ENCODE peak calls at places on chromosomes 16 and 17, in five cellular contexts. One of them, this sample, is unnamed.

GRCh38 chr16:66973716-66974115 is 12.7 kb downstream of the CES3 start:
- DNase-seq in naive thymus-derived CD4-positive, alpha-beta T cell: no peak
- DNase-seq in adrenal gland: no peak
- DNase-seq in mesenchymal stem cell: no peak
- DNase-seq in HCT116: no peak
- DNase-seq in this sample: no peak

GRCh38 chr17:32894245-32894644 is 17.3 kb upstream of the MYO1D start:
- DNase-seq in HCT116: no peak
- DNase-seq in mesenchymal stem cell: no peak
- DNase-seq in adrenal gland: no peak
- DNase-seq in naive thymus-derived CD4-positive, alpha-beta T cell: no peak
- DNase-seq in this sample: no peak

GRCh38 chr17:10316986-10317834 is 55.6 kb downstream of the MYH13 start:
- DNase-seq in mesenchymal stem cell: peak; percentile 26
- DNase-seq in HCT116: peak; percentile 31
- DNase-seq in naive thymus-derived CD4-positive, alpha-beta T cell: no peak
- DNase-seq in adrenal gland: peak; percentile 88
- DNase-seq in this sample: no peak

GRCh38 chr17:8444506-8444905 is 8.8 kb downstream of the NDEL1 start:
- DNase-seq in adrenal gland: no peak
- DNase-seq in mesenchymal stem cell: no peak
- DNase-seq in naive thymus-derived CD4-positive, alpha-beta T cell: no peak
- DNase-seq in HCT116: no peak
- DNase-seq in this sample: no peak

GRCh38 chr16:53087101-53087500 is 32.3 kb downstream of the CHD9 start:
- DNase-seq in mesenchymal stem cell: no peak
- DNase-seq in HCT116: no peak
- DNase-seq in adrenal gland: no peak
- DNase-seq in naive thymus-derived CD4-positive, alpha-beta T cell: no peak
- DNase-seq in this sample: peak; percentile 40

GRCh38 chr16:67154578-67155304 is 3.9 kb upstream of the B3GNT9 start:
- DNase-seq in mesenchymal stem cell: no peak
- DNase-seq in HCT116: no peak
- DNase-seq in adrenal gland: no peak
- DNase-seq in naive thymus-derived CD4-positive, alpha-beta T cell: no peak
- DNase-seq in this sample: no peak

GRCh38 chr17:33511670-33512069 is 218.6 kb upstream of the ASIC2 start:
- DNase-seq in adrenal gland: no peak
- DNase-seq in mesenchymal stem cell: no peak
- DNase-seq in HCT116: no peak
- DNase-seq in naive thymus-derived CD4-positive, alpha-beta T cell: no peak
- DNase-seq in this sample: no peak

GRCh38 chr17:76560036-76560876 is 20.4 kb downstream of the PRCD start:
- DNase-seq in naive thymus-derived CD4-positive, alpha-beta T cell: no peak
- DNase-seq in mesenchymal stem cell: peak; percentile 29
- DNase-seq in adrenal gland: no peak
- DNase-seq in HCT116: no peak
- DNase-seq in this sample: no peak

GRCh38 chr17:78423961-78424747 is 45.7 kb downstream of the PGS1 start:
- DNase-seq in HCT116: no peak
- DNase-seq in mesenchymal stem cell: no peak
- DNase-seq in adrenal gland: no peak
- DNase-seq in naive thymus-derived CD4-positive, alpha-beta T cell: no peak
- DNase-seq in this sample: peak; percentile 56

GRCh38 chr17:13410874-13411273 is 190.9 kb downstream of the HS3ST3A1 start:
- DNase-seq in mesenchymal stem cell: no peak
- DNase-seq in adrenal gland: peak; percentile 31
- DNase-seq in HCT116: no peak
- DNase-seq in naive thymus-derived CD4-positive, alpha-beta T cell: no peak
- DNase-seq in this sample: peak; percentile 75

GRCh38 chr16:3101018-3101840 is 2.1 kb upstream of the ZSCAN10 start:
- DNase-seq in mesenchymal stem cell: peak; percentile 34
- DNase-seq in HCT116: no peak
- DNase-seq in adrenal gland: no peak
- DNase-seq in naive thymus-derived CD4-positive, alpha-beta T cell: peak; percentile 53
- DNase-seq in this sample: no peak

GRCh38 chr16:24736758-24737157 is 7.3 kb downstream of the TNRC6A start:
- DNase-seq in adrenal gland: no peak
- DNase-seq in mesenchymal stem cell: no peak
- DNase-seq in HCT116: no peak
- DNase-seq in naive thymus-derived CD4-positive, alpha-beta T cell: no peak
- DNase-seq in this sample: no peak

GRCh38 chr17:19250421-19251141 is 13.4 kb downstream of the EPN2 start:
- DNase-seq in adrenal gland: peak; percentile 71
- DNase-seq in naive thymus-derived CD4-positive, alpha-beta T cell: no peak
- DNase-seq in HCT116: no peak
- DNase-seq in mesenchymal stem cell: no peak
- DNase-seq in this sample: no peak

GRCh38 chr17:50101346-50102163 is 6.4 kb downstream of the PDK2 start:
- DNase-seq in naive thymus-derived CD4-positive, alpha-beta T cell: no peak
- DNase-seq in adrenal gland: peak; percentile 59
- DNase-seq in HCT116: no peak
- DNase-seq in mesenchymal stem cell: peak; percentile 50
- DNase-seq in this sample: peak; percentile 65

GRCh38 chr17:73690581-73691135 is 46.4 kb upstream of the SDK2 start:
- DNase-seq in mesenchymal stem cell: no peak
- DNase-seq in naive thymus-derived CD4-positive, alpha-beta T cell: no peak
- DNase-seq in adrenal gland: no peak
- DNase-seq in HCT116: no peak
- DNase-seq in this sample: no peak

GRCh38 chr16:50539822-50540710 is 8.1 kb upstream of the NKD1 start:
- DNase-seq in HCT116: no peak
- DNase-seq in mesenchymal stem cell: no peak
- DNase-seq in naive thymus-derived CD4-positive, alpha-beta T cell: no peak
- DNase-seq in adrenal gland: no peak
- DNase-seq in this sample: no peak

GRCh38 chr16:1095450-1096163 is 437 bp downstream of the C1QTNF8 start:
- DNase-seq in naive thymus-derived CD4-positive, alpha-beta T cell: no peak
- DNase-seq in mesenchymal stem cell: no peak
- DNase-seq in adrenal gland: no peak
- DNase-seq in HCT116: no peak
- DNase-seq in this sample: no peak

GRCh38 chr16:1093284-1094123 is 2.5 kb downstream of the C1QTNF8 start:
- DNase-seq in naive thymus-derived CD4-positive, alpha-beta T cell: peak; percentile 13
- DNase-seq in HCT116: peak; percentile 69
- DNase-seq in adrenal gland: no peak
- DNase-seq in mesenchymal stem cell: no peak
- DNase-seq in this sample: no peak

GRCh38 chr16:1094601-1095449 is 1.2 kb downstream of the C1QTNF8 start:
- DNase-seq in adrenal gland: no peak
- DNase-seq in HCT116: no peak
- DNase-seq in mesenchymal stem cell: no peak
- DNase-seq in naive thymus-derived CD4-positive, alpha-beta T cell: no peak
- DNase-seq in this sample: no peak

GRCh38 chr16:1091992-1092552 is 4.0 kb downstream of the C1QTNF8 start:
- DNase-seq in naive thymus-derived CD4-positive, alpha-beta T cell: no peak
- DNase-seq in adrenal gland: no peak
- DNase-seq in mesenchymal stem cell: no peak
- DNase-seq in HCT116: no peak
- DNase-seq in this sample: no peak

GRCh38 chr16:1094124-1094479 is 1.9 kb downstream of the C1QTNF8 start:
- DNase-seq in mesenchymal stem cell: no peak
- DNase-seq in adrenal gland: no peak
- DNase-seq in HCT116: no peak
- DNase-seq in naive thymus-derived CD4-positive, alpha-beta T cell: no peak
- DNase-seq in this sample: no peak
- H3K4me1 ChIP-seq in mesenchymal stem cell: peaks cover 5% of the 10 kb centered on the region
- H3K4me1 ChIP-seq in adrenal gland: peaks cover 19% of the 10 kb centered on the region
- H3K4me1 ChIP-seq in HCT116: peaks cover 69% of the 10 kb centered on the region
- H3K4me1 ChIP-seq in naive thymus-derived CD4-positive, alpha-beta T cell: no peaks in the 10 kb centered on the region
- H3K4me1 ChIP-seq in this sample: no peaks in the 10 kb centered on the region

GRCh38 chr17:45841098-45841497 is 3.6 kb upstream of the SPPL2C start:
- DNase-seq in adrenal gland: no peak
- DNase-seq in HCT116: no peak
- DNase-seq in mesenchymal stem cell: no peak
- DNase-seq in naive thymus-derived CD4-positive, alpha-beta T cell: no peak
- DNase-seq in this sample: no peak
- H3K4me1 ChIP-seq in adrenal gland: no peaks in the 10 kb centered on the region
- H3K4me1 ChIP-seq in HCT116: peaks cover 8% of the 10 kb centered on the region
- H3K4me1 ChIP-seq in mesenchymal stem cell: no peaks in the 10 kb centered on the region
- H3K4me1 ChIP-seq in naive thymus-derived CD4-positive, alpha-beta T cell: no peaks in the 10 kb centered on the region
- H3K4me1 ChIP-seq in this sample: no peaks in the 10 kb centered on the region

GRCh38 chr17:82294086-82294773 is 20.7 kb upstream of the CSNK1D start:
- DNase-seq in naive thymus-derived CD4-positive, alpha-beta T cell: no peak
- DNase-seq in HCT116: no peak
- DNase-seq in mesenchymal stem cell: peak; percentile 62
- DNase-seq in adrenal gland: no peak
- DNase-seq in this sample: no peak
- H3K4me1 ChIP-seq in naive thymus-derived CD4-positive, alpha-beta T cell: peaks cover 32% of the 10 kb centered on the region
- H3K4me1 ChIP-seq in HCT116: peaks cover 62% of the 10 kb centered on the region
- H3K4me1 ChIP-seq in mesenchymal stem cell: peaks cover 32% of the 10 kb centered on the region
- H3K4me1 ChIP-seq in adrenal gland: peaks cover 43% of the 10 kb centered on the region
- H3K4me1 ChIP-seq in this sample: peaks cover 17% of the 10 kb centered on the region

DNA sequence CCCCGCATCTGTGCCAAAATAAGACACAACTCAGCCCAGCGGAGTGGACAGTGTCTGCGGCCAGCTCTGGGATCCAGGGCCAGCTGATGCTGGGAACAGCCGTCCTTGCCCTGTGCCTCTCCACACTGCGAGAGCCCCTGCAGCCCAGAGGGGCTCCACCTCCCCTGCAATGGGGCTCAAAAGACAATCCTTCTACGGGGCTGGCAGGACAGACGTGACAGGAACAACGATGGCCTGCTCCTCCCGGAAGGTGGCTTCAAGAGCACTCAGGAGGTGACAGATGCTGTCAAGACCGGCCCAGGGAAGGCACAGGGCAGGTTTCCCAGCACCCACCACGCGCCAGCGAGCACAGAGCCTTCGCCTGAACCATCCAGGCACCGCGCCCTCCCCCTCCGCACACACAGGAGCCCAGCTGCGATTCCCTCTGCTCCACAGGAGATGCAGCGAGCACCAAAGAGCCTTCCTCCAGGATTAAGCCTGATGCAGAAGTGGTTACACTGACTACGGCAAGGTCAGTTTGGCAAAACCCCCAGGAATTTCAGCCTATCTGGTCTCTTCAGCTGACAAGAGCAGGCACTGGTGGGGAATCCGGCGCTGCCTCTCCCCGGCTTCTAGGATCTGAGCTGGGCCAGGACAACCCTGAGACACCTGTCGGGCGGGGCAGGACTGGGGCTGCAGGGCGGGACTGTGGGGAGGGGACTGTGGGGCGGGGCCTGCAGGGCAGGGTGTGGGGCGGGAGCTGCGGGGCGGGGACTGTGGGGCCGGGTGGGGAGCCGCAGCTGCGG is 103.4 kb downstream of the ZNF778 start:
- DNase-seq in adrenal gland: peak; percentile 67
- DNase-seq in mesenchymal stem cell: peak; percentile 62
- DNase-seq in HCT116: no peak
- DNase-seq in naive thymus-derived CD4-positive, alpha-beta T cell: no peak
- DNase-seq in this sample: peak; percentile 75
- H3K4me1 ChIP-seq in adrenal gland: peaks cover 97% of the 10 kb centered on the region
- H3K4me1 ChIP-seq in mesenchymal stem cell: peaks cover 83% of the 10 kb centered on the region
- H3K4me1 ChIP-seq in HCT116: peaks cover 100% of the 10 kb centered on the region
- H3K4me1 ChIP-seq in naive thymus-derived CD4-positive, alpha-beta T cell: peaks cover 79% of the 10 kb centered on the region
- H3K4me1 ChIP-seq in this sample: peaks cover 64% of the 10 kb centered on the region

DNA sequence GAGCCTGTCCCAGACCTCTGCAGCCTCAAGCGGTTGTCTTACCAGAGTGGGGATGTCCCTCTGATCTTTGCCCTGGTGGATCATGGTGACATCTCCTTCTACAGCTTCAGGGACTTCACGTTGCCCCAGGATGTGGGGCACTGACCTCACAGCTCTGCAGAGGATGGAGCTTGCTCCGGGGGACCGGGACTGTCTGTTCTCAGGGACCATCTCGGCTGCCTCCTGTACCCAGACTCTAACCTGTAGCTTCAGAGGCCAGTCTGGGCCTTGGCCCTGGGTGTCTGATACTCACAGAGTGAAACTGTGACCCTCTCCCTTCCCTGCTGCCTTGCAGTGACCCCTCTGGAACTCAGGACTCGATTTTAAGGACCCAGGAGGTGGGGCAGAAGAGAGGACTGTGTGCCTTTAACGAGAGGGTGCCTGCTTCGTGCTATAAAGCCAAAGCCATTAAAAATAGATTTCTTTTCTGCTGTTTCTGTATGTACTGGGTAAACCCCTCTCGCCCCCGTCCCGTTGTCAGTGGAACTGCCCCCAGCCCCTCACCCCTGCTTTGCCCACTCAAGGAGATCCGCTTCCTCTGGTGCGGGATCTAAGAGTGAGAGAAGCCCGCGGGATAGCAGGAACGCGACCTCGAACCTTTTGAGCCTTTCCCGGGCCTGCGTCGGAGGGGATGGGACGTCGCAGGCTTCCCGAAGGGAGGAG is 1.1 kb upstream of the LLGL2 start:
- DNase-seq in adrenal gland: no peak
- DNase-seq in HCT116: no peak
- DNase-seq in naive thymus-derived CD4-positive, alpha-beta T cell: no peak
- DNase-seq in mesenchymal stem cell: peak; percentile 1
- DNase-seq in this sample: no peak
- H3K4me1 ChIP-seq in adrenal gland: peaks cover 12% of the 10 kb centered on the region
- H3K4me1 ChIP-seq in HCT116: peaks cover 32% of the 10 kb centered on the region
- H3K4me1 ChIP-seq in naive thymus-derived CD4-positive, alpha-beta T cell: peaks cover 11% of the 10 kb centered on the region
- H3K4me1 ChIP-seq in mesenchymal stem cell: peaks cover 16% of the 10 kb centered on the region
- H3K4me1 ChIP-seq in this sample: no peaks in the 10 kb centered on the region

This sample was measured in fibroblast of lung.